ENCODE peak calls at places on chromosomes 5 and 9, in ten cellular contexts. M is neural crest cell; K is progenitor cell of endocrine pancreas; D is LHCN-M2; E is iris pigment epithelial cell; G is naive thymus-derived CD8-positive, alpha-beta T cell; I is NCI-H1092 treated with DMSO at 0.1 percent for 48 hours; C is left colon; Z is Right ventricle myocardium superior; Y is psoas muscle. N is an unnamed sample.

GRCh38 chr9:93441181-93441580 is 10.3 kb upstream of the FAM120A start:
- DNase-seq in M (no peak), K (no peak), D (no peak), E (no peak), G (no peak), I (no peak), C (no peak), Z (no peak), Y (no peak), N (no peak)

GRCh38 chr9:37408933-37409710 is 13.4 kb upstream of the GRHPR start:
- DNase-seq in M (no peak), K (no peak), D (no peak), E (no peak), G (no peak), I (no peak), C (peak; percentile 49), Z (no peak), Y (no peak), N (no peak)

GRCh38 chr5:1011226-1011631 is 2.6 kb downstream of the NKD2 start:
- DNase-seq in M (no peak), K (peak; percentile 63), D (no peak), E (no peak), G (peak; percentile 54), I (peak; percentile 7), C (no peak), Z (peak; percentile 42), Y (peak; percentile 15), N (peak; percentile 96)

GRCh38 chr5:50958852-50959457 is 292.5 kb downstream of the PARP8 start:
- DNase-seq in M (peak; percentile 37), K (no peak), D (no peak), E (peak; percentile 47), G (peak; percentile 16), I (peak; percentile 60), C (no peak), Z (no peak), Y (no peak), N (peak; percentile 42)

GRCh38 chr5:138458353-138458752 is 6.9 kb upstream of the EGR1 start:
- DNase-seq in M (no peak), K (no peak), D (no peak), E (no peak), G (no peak), I (no peak), C (no peak), Z (no peak), Y (peak; percentile 3), N (no peak)

GRCh38 chr5:68272289-68272688 is 56.7 kb downstream of the PIK3R1 start:
- DNase-seq in M (no peak), K (no peak), D (no peak), E (peak; percentile 17), G (no peak), I (no peak), C (no peak), Z (no peak), Y (no peak), N (no peak)

GRCh38 chr9:117750401-117750800 is 46.2 kb downstream of the TLR4 start:
- DNase-seq in M (no peak), K (no peak), D (no peak), E (no peak), G (no peak), I (no peak), C (no peak), Z (no peak), Y (no peak), N (no peak)

GRCh38 chr5:17186271-17186670 is 31.2 kb upstream of the BASP1 start:
- DNase-seq in M (no peak), K (no peak), D (no peak), E (no peak), G (no peak), I (no peak), C (no peak), Z (no peak), Y (no peak), N (no peak)

GRCh38 chr5:68949256-68949655 is 144.6 kb upstream of the SLC30A5 start:
- DNase-seq in M (no peak), K (no peak), D (no peak), E (no peak), G (no peak), I (no peak), C (no peak), Z (no peak), Y (no peak), N (no peak)

GRCh38 chr5:119063579-119064379 is 7.1 kb upstream of the DMXL1 start:
- DNase-seq in M (no peak), K (no peak), D (peak; percentile 12), E (peak; percentile 77), G (no peak), I (no peak), C (no peak), Z (no peak), Y (no peak), N (no peak)

GRCh38 chr9:37976714-37977477 is 73.0 kb upstream of the SLC25A51 start:
- DNase-seq in M (no peak), K (no peak), D (peak; percentile 96), E (peak; percentile 96), G (no peak), I (peak; percentile 21), C (no peak), Z (no peak), Y (peak; percentile 40), N (no peak)

GRCh38 chr5:124746916-124747769 is 704 bp upstream of the ZNF608 start:
- DNase-seq in M (peak; percentile 71), K (peak; percentile 49), D (peak; percentile 97), E (peak; percentile 96), G (no peak), I (peak; percentile 87), C (peak; percentile 82), Z (peak; percentile 76), Y (peak; percentile 76), N (no peak)

GRCh38 chr5:175133185-175133584 is 310.8 kb downstream of the DRD1 start:
- DNase-seq in M (no peak), K (no peak), D (no peak), E (no peak), G (no peak), I (no peak), C (no peak), Z (no peak), Y (no peak), N (no peak)

GRCh38 chr5:157004893-157005551 is 42.0 kb upstream of the TIMD4 start:
- DNase-seq in M (no peak), K (no peak), D (no peak), E (peak; percentile 14), G (no peak), I (no peak), C (no peak), Z (no peak), Y (no peak), N (no peak)

GRCh38 chr5:168318237-168318636 is 26.8 kb downstream of the WWC1 start:
- DNase-seq in M (no peak), K (no peak), D (no peak), E (no peak), G (no peak), I (no peak), C (no peak), Z (no peak), Y (no peak), N (no peak)

GRCh38 chr5:40736103-40736875 is 19.5 kb downstream of the TTC33 start:
- DNase-seq in M (no peak), K (no peak), D (peak; percentile 74), E (peak; percentile 71), G (peak; percentile 63), I (no peak), C (no peak), Z (no peak), Y (no peak), N (no peak)

GRCh38 chr5:161572914-161573313 is 26.4 kb upstream of the GABRB2 start:
- DNase-seq in M (no peak), K (no peak), D (no peak), E (no peak), G (no peak), I (no peak), C (no peak), Z (no peak), Y (no peak), N (no peak)

GRCh38 chr9:134365791-134366222 is 39.6 kb downstream of the RXRA start:
- DNase-seq in M (no peak), K (no peak), D (no peak), E (no peak), G (no peak), I (peak; percentile 92), C (no peak), Z (peak; percentile 82), Y (peak; percentile 84), N (no peak)

GRCh38 chr5:100777680-100778281 is 125.3 kb downstream of the ST8SIA4 start:
- DNase-seq in M (no peak), K (no peak), D (peak; percentile 79), E (peak; percentile 91), G (no peak), I (no peak), C (peak; percentile 46), Z (no peak), Y (no peak), N (no peak)

GRCh38 chr5:5497132-5497748 is 74.8 kb downstream of the ICE1 start:
- DNase-seq in M (peak; percentile 33), K (peak; percentile 15), D (peak; percentile 49), E (peak; percentile 74), G (peak; percentile 30), I (peak; percentile 68), C (no peak), Z (peak; percentile 69), Y (peak; percentile 30), N (peak; percentile 55)

GRCh38 chr5:4880304-4880741 is 259.8 kb upstream of the ADAMTS16 start:
- DNase-seq in M (no peak), K (no peak), D (no peak), E (no peak), G (no peak), I (no peak), C (no peak), Z (no peak), Y (no peak), N (no peak)

GRCh38 chr5:95081500-95082355 is 203.2 kb downstream of the MCTP1 start:
- DNase-seq in M (no peak), K (no peak), D (peak; percentile 91), E (peak; percentile 95), G (peak; percentile 32), I (no peak), C (peak; percentile 29), Z (peak; percentile 59), Y (no peak), N (no peak)

GRCh38 chr5:144187699-144188294 is 17.1 kb downstream of the KCTD16 start:
- DNase-seq in M (no peak), K (no peak), D (peak; percentile 91), E (peak; percentile 99), G (peak; percentile 88), I (peak; percentile 45), C (peak; percentile 49), Z (no peak), Y (peak; percentile 28), N (peak; percentile 15)

GRCh38 chr5:20972419-20972925 is 984.5 kb upstream of the CDH18 start:
- DNase-seq in M (no peak), K (no peak), D (peak; percentile 27), E (peak; percentile 24), G (no peak), I (peak; percentile 44), C (no peak), Z (peak; percentile 66), Y (peak; percentile 27), N (peak; percentile 1)

GRCh38 chr5:172901012-172901780 is 58.0 kb upstream of the RPL26L1 start:
- DNase-seq in M (no peak), K (no peak), D (peak; percentile 73), E (peak; percentile 95), G (no peak), I (no peak), C (peak; percentile 62), Z (peak; percentile 61), Y (peak; percentile 72), N (no peak)

GRCh38 chr5:2204366-2205184 is 321.9 kb upstream of the IRX4 start:
- DNase-seq in M (no peak), K (peak; percentile 5), D (no peak), E (no peak), G (no peak), I (no peak), C (no peak), Z (no peak), Y (no peak), N (no peak)

GRCh38 chr9:124022201-124023121 is 10.9 kb downstream of the LHX2 start:
- DNase-seq in M (peak; percentile 58), K (no peak), D (no peak), E (no peak), G (no peak), I (no peak), C (no peak), Z (no peak), Y (no peak), N (no peak)

GRCh38 chr5:158126442-158127399 is 267.8 kb upstream of the CLINT1 start:
- DNase-seq in M (no peak), K (no peak), D (no peak), E (no peak), G (no peak), I (peak; percentile 38), C (no peak), Z (no peak), Y (no peak), N (no peak)

N was measured in HuH-7.5.